ENCODE peak calls at places on chromosomes 1 and 21, in four cellular contexts. One of them, this sample, is unnamed.

GRCh38 chr1:14321413-14321812 is 277.1 kb upstream of the KAZN start:
- DNase-seq in NCI-H524: no peak
- DNase-seq in esophagus squamous epithelium: no peak
- DNase-seq in activated gamma-delta T cell treated with anti-CD3 and anti-CD28 coated beads, Interleukin-2, amount 50 U/mL, for 16 hours: no peak
- DNase-seq in this sample: no peak

GRCh38 chr1:236516929-236517704 is 6.7 kb upstream of the LGALS8 start:
- DNase-seq in NCI-H524: no peak
- DNase-seq in esophagus squamous epithelium: no peak
- DNase-seq in activated gamma-delta T cell treated with anti-CD3 and anti-CD28 coated beads, Interleukin-2, amount 50 U/mL, for 16 hours: no peak
- DNase-seq in this sample: no peak

GRCh38 chr1:34597877-34598514 is 156.9 kb upstream of the GJB5 start:
- DNase-seq in NCI-H524: peak; percentile 66
- DNase-seq in esophagus squamous epithelium: no peak
- DNase-seq in activated gamma-delta T cell treated with anti-CD3 and anti-CD28 coated beads, Interleukin-2, amount 50 U/mL, for 16 hours: no peak
- DNase-seq in this sample: peak; percentile 33

GRCh38 chr1:914253-914890 is 9.4 kb upstream of the SAMD11 start:
- DNase-seq in NCI-H524: no peak
- DNase-seq in esophagus squamous epithelium: no peak
- DNase-seq in activated gamma-delta T cell treated with anti-CD3 and anti-CD28 coated beads, Interleukin-2, amount 50 U/mL, for 16 hours: no peak
- DNase-seq in this sample: peak; percentile 26

GRCh38 chr21:43868461-43868860 is 3.4 kb downstream of the AGPAT3 start:
- DNase-seq in NCI-H524: no peak
- DNase-seq in esophagus squamous epithelium: no peak
- DNase-seq in activated gamma-delta T cell treated with anti-CD3 and anti-CD28 coated beads, Interleukin-2, amount 50 U/mL, for 16 hours: no peak
- DNase-seq in this sample: no peak

GRCh38 chr1:35597870-35598269 is 24.8 kb downstream of the TFAP2E start:
- DNase-seq in NCI-H524: no peak
- DNase-seq in esophagus squamous epithelium: no peak
- DNase-seq in activated gamma-delta T cell treated with anti-CD3 and anti-CD28 coated beads, Interleukin-2, amount 50 U/mL, for 16 hours: no peak
- DNase-seq in this sample: no peak

GRCh38 chr1:223706077-223706988 is 6.0 kb upstream of the CAPN2 start:
- DNase-seq in NCI-H524: peak; percentile 27
- DNase-seq in esophagus squamous epithelium: no peak
- DNase-seq in activated gamma-delta T cell treated with anti-CD3 and anti-CD28 coated beads, Interleukin-2, amount 50 U/mL, for 16 hours: no peak
- DNase-seq in this sample: no peak

GRCh38 chr1:21149862-21150432 is 26.8 kb downstream of the EIF4G3 start:
- DNase-seq in NCI-H524: no peak
- DNase-seq in esophagus squamous epithelium: no peak
- DNase-seq in activated gamma-delta T cell treated with anti-CD3 and anti-CD28 coated beads, Interleukin-2, amount 50 U/mL, for 16 hours: no peak
- DNase-seq in this sample: no peak

GRCh38 chr1:18230840-18231239 is 123.2 kb downstream of the IGSF21 start:
- DNase-seq in NCI-H524: no peak
- DNase-seq in esophagus squamous epithelium: no peak
- DNase-seq in activated gamma-delta T cell treated with anti-CD3 and anti-CD28 coated beads, Interleukin-2, amount 50 U/mL, for 16 hours: no peak
- DNase-seq in this sample: no peak

GRCh38 chr1:1093610-1093943 is 19.5 kb upstream of the RNF223 start:
- DNase-seq in NCI-H524: no peak
- DNase-seq in esophagus squamous epithelium: no peak
- DNase-seq in activated gamma-delta T cell treated with anti-CD3 and anti-CD28 coated beads, Interleukin-2, amount 50 U/mL, for 16 hours: no peak
- DNase-seq in this sample: peak; percentile 69

GRCh38 chr1:10941891-10942541 is 70.4 kb upstream of the TARDBP start:
- DNase-seq in NCI-H524: peak; percentile 48
- DNase-seq in esophagus squamous epithelium: no peak
- DNase-seq in activated gamma-delta T cell treated with anti-CD3 and anti-CD28 coated beads, Interleukin-2, amount 50 U/mL, for 16 hours: peak; percentile 48
- DNase-seq in this sample: peak; percentile 82

GRCh38 chr1:34398205-34398915 is 221.7 kb downstream of the C1orf94 start:
- DNase-seq in NCI-H524: peak; percentile 68
- DNase-seq in esophagus squamous epithelium: no peak
- DNase-seq in activated gamma-delta T cell treated with anti-CD3 and anti-CD28 coated beads, Interleukin-2, amount 50 U/mL, for 16 hours: no peak
- DNase-seq in this sample: no peak

GRCh38 chr1:220044683-220045355 is 1.5 kb downstream of the EPRS1 start:
- DNase-seq in NCI-H524: no peak
- DNase-seq in esophagus squamous epithelium: no peak
- DNase-seq in activated gamma-delta T cell treated with anti-CD3 and anti-CD28 coated beads, Interleukin-2, amount 50 U/mL, for 16 hours: no peak
- DNase-seq in this sample: no peak

GRCh38 chr1:22876359-22877111 is 96.1 kb downstream of the LACTBL1 start:
- DNase-seq in NCI-H524: peak; percentile 88
- DNase-seq in esophagus squamous epithelium: no peak
- DNase-seq in activated gamma-delta T cell treated with anti-CD3 and anti-CD28 coated beads, Interleukin-2, amount 50 U/mL, for 16 hours: no peak
- DNase-seq in this sample: no peak

GRCh38 chr1:160205974-160206369 is 788 bp downstream of the PEA15 start:
- DNase-seq in NCI-H524: no peak
- DNase-seq in esophagus squamous epithelium: no peak
- DNase-seq in activated gamma-delta T cell treated with anti-CD3 and anti-CD28 coated beads, Interleukin-2, amount 50 U/mL, for 16 hours: no peak
- DNase-seq in this sample: no peak

GRCh38 chr1:87278791-87279190 is 49.9 kb upstream of the LMO4 start:
- DNase-seq in NCI-H524: no peak
- DNase-seq in esophagus squamous epithelium: no peak
- DNase-seq in activated gamma-delta T cell treated with anti-CD3 and anti-CD28 coated beads, Interleukin-2, amount 50 U/mL, for 16 hours: no peak
- DNase-seq in this sample: no peak

GRCh38 chr1:35120458-35121133 is 41.4 kb downstream of the ZMYM1 start:
- DNase-seq in NCI-H524: no peak
- DNase-seq in esophagus squamous epithelium: no peak
- DNase-seq in activated gamma-delta T cell treated with anti-CD3 and anti-CD28 coated beads, Interleukin-2, amount 50 U/mL, for 16 hours: no peak
- DNase-seq in this sample: no peak

GRCh38 chr21:16597768-16598167 is 868.0 kb downstream of the USP25 start:
- DNase-seq in NCI-H524: no peak
- DNase-seq in esophagus squamous epithelium: no peak
- DNase-seq in activated gamma-delta T cell treated with anti-CD3 and anti-CD28 coated beads, Interleukin-2, amount 50 U/mL, for 16 hours: no peak
- DNase-seq in this sample: no peak

GRCh38 chr21:46071082-46071481 is 26.8 kb upstream of the COL6A2 start:
- DNase-seq in NCI-H524: no peak
- DNase-seq in esophagus squamous epithelium: no peak
- DNase-seq in activated gamma-delta T cell treated with anti-CD3 and anti-CD28 coated beads, Interleukin-2, amount 50 U/mL, for 16 hours: no peak
- DNase-seq in this sample: peak; percentile 18

GRCh38 chr1:59089922-59090457 is 206.9 kb upstream of the FGGY start:
- DNase-seq in NCI-H524: no peak
- DNase-seq in esophagus squamous epithelium: no peak
- DNase-seq in activated gamma-delta T cell treated with anti-CD3 and anti-CD28 coated beads, Interleukin-2, amount 50 U/mL, for 16 hours: no peak
- DNase-seq in this sample: no peak

GRCh38 chr1:36099681-36100341 is 11.1 kb downstream of the ADPRS start:
- DNase-seq in NCI-H524: peak; percentile 72
- DNase-seq in esophagus squamous epithelium: no peak
- DNase-seq in activated gamma-delta T cell treated with anti-CD3 and anti-CD28 coated beads, Interleukin-2, amount 50 U/mL, for 16 hours: peak; percentile 68
- DNase-seq in this sample: peak; percentile 89

GRCh38 chr21:31334648-31335121 is 9.4 kb downstream of the TIAM1 start:
- DNase-seq in NCI-H524: no peak
- DNase-seq in esophagus squamous epithelium: no peak
- DNase-seq in activated gamma-delta T cell treated with anti-CD3 and anti-CD28 coated beads, Interleukin-2, amount 50 U/mL, for 16 hours: no peak
- DNase-seq in this sample: no peak